ENCODE peak calls at places on chromosomes 5 and 9, in ten cellular contexts. S is IMR-90, O is Peyer's patch, J is uterus, G is HCT116, V is tibial nerve, P is adrenal gland, M is A549, L is body of pancreas, E is transverse colon. U is an unnamed sample.
A peak's percentile ranks its signal among the peaks of the same experiment; 100 is the strongest.

GRCh38 chr9:121862973-121863372 is 211.5 kb downstream of the DAB2IP start:
- DNase-seq in M (no peak), L (no peak), S (no peak), O (no peak), G (no peak), J (no peak), V (no peak), P (no peak), E (no peak), U (no peak)

GRCh38 chr9:136860933-136861873 is 4.9 kb downstream of the EDF1 start:
- DNase-seq in S (no peak), M (no peak), G (no peak), L (no peak), O (no peak), E (peak; percentile 7), P (peak; percentile 19), V (no peak), J (no peak), U (peak; percentile 45)

GRCh38 chr5:157449011-157449723 is 10.8 kb upstream of the NIPAL4 start:
- DNase-seq in V (peak; percentile 30), J (peak; percentile 33), O (no peak), L (no peak), G (no peak), E (peak; percentile 63), M (no peak), S (no peak), P (peak; percentile 68), U (no peak)

GRCh38 chr5:132100672-132101261 is 27.2 kb downstream of the CSF2 start:
- DNase-seq in M (no peak), P (no peak), G (no peak), E (peak; percentile 26), V (no peak), O (peak; percentile 66), L (no peak), J (no peak), S (no peak), U (no peak)

GRCh38 chr5:153463806-153464205 is 26.7 kb upstream of the GRIA1 start:
- DNase-seq in G (no peak), J (no peak), S (peak; percentile 68), P (no peak), E (no peak), O (no peak), L (no peak), V (no peak), M (no peak), U (no peak)

GRCh38 chr9:107039546-107039945 is 176.6 kb downstream of the ZNF462 start:
- DNase-seq in S (peak; percentile 45), L (no peak), P (no peak), O (no peak), G (no peak), E (no peak), J (no peak), M (no peak), V (no peak), U (no peak)

GRCh38 chr9:91714020-91714721 is 235.9 kb downstream of the ROR2 start:
- DNase-seq in E (peak; percentile 78), J (peak; percentile 79), O (peak; percentile 74), M (no peak), G (peak; percentile 34), V (no peak), P (peak; percentile 63), L (peak; percentile 77), S (peak; percentile 61), U (peak; percentile 44)

GRCh38 chr5:112933651-112934365 is 11.8 kb upstream of the REEP5 start:
- DNase-seq in J (no peak), O (no peak), V (no peak), S (peak; percentile 88), E (no peak), G (no peak), L (no peak), P (no peak), M (no peak), U (no peak)

GRCh38 chr5:175707751-175708375 is 50.0 kb downstream of the HRH2 start:
- DNase-seq in E (no peak), S (no peak), P (no peak), G (no peak), M (no peak), V (no peak), J (no peak), O (peak; percentile 32), L (no peak), U (peak; percentile 45)

GRCh38 chr9:123085916-123086315 is 52.4 kb downstream of the GPR21 start:
- DNase-seq in M (no peak), L (no peak), P (no peak), E (no peak), S (no peak), J (no peak), G (no peak), V (no peak), O (no peak), U (no peak)

GRCh38 chr9:108834959-108835696 is 20.7 kb downstream of the ACTL7B start:
- DNase-seq in J (no peak), O (no peak), S (no peak), V (no peak), P (no peak), G (no peak), L (no peak), E (no peak), M (no peak), U (no peak)

GRCh38 chr9:5714501-5715401 is 85.8 kb downstream of the RIC1 start:
- DNase-seq in V (no peak), O (no peak), P (no peak), J (no peak), E (no peak), L (no peak), S (peak; percentile 61), M (no peak), G (peak; percentile 27), U (no peak)

GRCh38 chr9:136437430-136437829 is 2.2 kb downstream of the INPP5E start:
- DNase-seq in P (no peak), M (no peak), E (no peak), V (no peak), S (peak; percentile 34), L (peak; percentile 15), O (no peak), J (no peak), G (no peak), U (peak; percentile 58)

GRCh38 chr9:34374905-34375552 is 1.7 kb downstream of the MYORG start:
- DNase-seq in L (peak; percentile 93), J (no peak), G (no peak), O (peak; percentile 88), P (peak; percentile 73), S (no peak), E (peak; percentile 87), V (no peak), M (no peak), U (peak; percentile 87)

DNA sequence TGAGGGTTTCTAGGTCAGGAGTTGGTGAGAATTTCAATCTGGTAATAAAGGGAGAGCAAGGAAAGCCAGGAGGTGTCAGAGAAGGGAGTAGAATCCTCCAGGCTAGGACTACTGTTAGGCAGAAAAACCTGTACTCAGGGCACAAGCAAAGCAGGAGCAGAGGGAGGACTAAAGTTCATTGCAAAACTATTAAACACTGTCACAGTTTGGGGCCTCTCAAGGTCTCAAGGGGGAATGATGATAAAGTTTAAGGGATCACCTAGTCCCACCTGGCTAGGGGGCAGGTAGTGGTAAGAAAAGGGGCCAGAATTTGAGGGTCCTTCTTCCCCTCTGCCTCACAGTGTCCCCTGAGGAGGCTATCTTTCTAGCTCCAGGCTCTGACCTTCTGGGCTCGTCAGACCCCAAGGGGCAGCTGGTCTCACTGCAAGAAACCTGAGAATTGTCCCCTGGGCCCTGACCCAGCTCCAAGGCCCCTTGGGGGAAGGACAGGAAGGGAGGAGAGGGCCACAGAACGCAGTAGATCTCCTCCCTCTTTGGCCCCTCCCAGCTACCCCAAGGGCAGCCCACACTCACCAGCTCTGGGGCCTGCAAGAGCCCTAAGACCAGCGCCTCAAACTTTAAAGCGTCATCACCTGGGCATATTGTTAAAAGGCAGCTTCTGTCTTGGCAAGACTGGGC is 984 bp downstream of the CCDC69 start:
- DNase-seq in L (peak; percentile 64), V (no peak), O (peak; percentile 88), P (peak; percentile 67), M (no peak), S (no peak), J (peak; percentile 57), G (no peak), E (peak; percentile 69), U (peak; percentile 67)
- TF ChIP-seq POLR2A in L (no peak), V (no peak), O (no peak), P (no peak), M (no peak), S (no peak), J (no peak), G (no peak), E (no peak), U (no peak)

DNA sequence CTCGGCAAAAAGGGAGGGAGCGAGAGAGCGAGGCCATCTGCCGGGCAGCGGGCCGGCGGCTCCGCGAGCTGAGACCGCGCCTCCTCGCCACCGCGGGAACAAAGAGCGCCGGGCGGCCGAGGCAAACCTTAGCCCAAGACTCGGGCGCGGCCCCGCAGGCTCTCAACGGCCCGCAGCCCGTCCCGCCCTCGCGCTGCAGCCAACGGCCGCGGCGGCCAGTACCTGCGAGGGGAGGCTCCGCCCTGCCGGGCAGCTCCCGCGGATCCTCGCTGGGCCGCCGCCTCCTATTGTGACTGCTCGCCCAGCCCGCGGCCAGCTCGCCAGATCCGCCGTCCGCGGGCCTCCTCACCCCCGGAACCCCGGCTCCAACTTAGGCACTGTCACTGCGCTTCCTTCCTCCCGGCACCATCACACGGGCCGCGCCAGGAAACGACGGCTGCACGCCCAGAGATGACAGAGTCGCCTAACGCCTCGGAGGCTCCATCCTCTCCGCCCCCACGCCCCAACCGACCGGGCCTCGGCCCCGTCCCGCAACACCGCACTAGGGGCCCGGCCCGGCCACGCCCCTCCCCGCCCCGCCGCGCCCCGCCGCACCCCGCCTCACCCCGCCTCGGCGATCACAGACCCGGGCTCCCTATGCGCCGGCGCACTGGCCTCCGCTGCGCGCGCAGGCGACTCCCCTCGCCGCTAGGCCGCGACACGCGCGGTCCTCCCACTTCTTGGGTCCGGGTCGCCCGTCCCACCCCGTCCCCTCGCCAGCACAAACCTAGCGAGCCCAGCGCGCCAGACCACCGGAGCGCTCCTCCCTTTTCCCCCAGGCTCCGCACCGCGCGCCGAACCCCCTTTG is 486 bp upstream of the RNF38 start:
- DNase-seq in E (peak; percentile 93), L (peak; percentile 87), P (peak; percentile 79), V (peak; percentile 77), O (peak; percentile 96), S (peak; percentile 75), G (peak; percentile 57), M (peak; percentile 85), J (peak; percentile 83), U (peak; percentile 92)
- TF ChIP-seq CTCF in E (peak; percentile 26), L (no peak), P (no peak), V (no peak), O (no peak), S (no peak), G (no peak), M (no peak), J (no peak), U (peak; percentile 25)

DNA sequence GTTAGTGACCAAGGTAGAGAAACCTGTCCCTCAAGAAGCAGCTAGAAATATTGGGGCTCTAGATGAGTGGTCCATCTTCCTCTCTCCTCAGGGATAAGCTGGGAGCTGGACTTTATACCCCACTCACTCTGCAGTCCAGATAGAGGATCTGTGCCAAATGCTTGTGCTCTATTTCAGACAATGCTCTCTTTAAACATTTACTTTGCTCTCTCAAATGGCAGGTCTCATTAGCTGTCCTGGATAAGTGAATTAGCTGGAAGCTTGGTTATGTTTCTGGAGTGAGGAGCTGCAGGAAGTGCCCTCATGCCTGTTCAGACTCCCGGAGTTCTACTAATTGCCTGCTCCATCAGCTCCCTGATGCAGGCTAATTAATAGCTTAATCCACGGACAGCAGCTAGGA is 151.1 kb upstream of the CCDC152 start:
- DNase-seq in E (no peak), V (no peak), O (no peak), S (no peak), L (no peak), J (no peak), M (no peak), G (no peak), P (no peak), U (peak; percentile 61)
- H3K4me3 ChIP-seq in E (no peak overlapping the region), V (no peak overlapping the region), O (no peak overlapping the region), S (no peak overlapping the region), L (no peak overlapping the region), J (no peak overlapping the region), M (no peak overlapping the region), G (no peak overlapping the region), P (no peak overlapping the region), U (peak overlapping the region; percentile 1)

GRCh38 chr5:172782169-172783039 is 11.4 kb upstream of the DUSP1 start:
- DNase-seq in G (no peak), P (no peak), L (no peak), M (no peak), E (peak; percentile 7), V (no peak), J (no peak), S (peak; percentile 76), O (peak; percentile 22), U (no peak)
- TF ChIP-seq POLR2A in G (no peak), P (no peak), L (no peak), M (no peak), E (no peak), V (no peak), J (no peak), S (no peak), O (no peak), U (no peak)